ENCODE peak calls at places on chromosomes 16 and 17, in four cellular contexts. O is RPMI8226, Z is skeletal muscle cell, Q is AG08396. R is an unnamed sample.

GRCh38 chr17:55351027-55351625 is 70.5 kb downstream of the MMD start:
- DNase-seq in O (no peak), Z (no peak), Q (no peak), R (no peak)

GRCh38 chr17:36443777-36444176 is 42.7 kb upstream of the ZNHIT3 start:
- DNase-seq in O (no peak), Z (no peak), Q (no peak), R (no peak)

GRCh38 chr17:7794063-7794663 is 39.9 kb upstream of the KDM6B start:
- DNase-seq in O (no peak), Z (no peak), Q (no peak), R (no peak)

GRCh38 chr17:9389116-9389515 is 186.5 kb downstream of the STX8 start:
- DNase-seq in O (peak; percentile 3), Z (peak; percentile 72), Q (peak; percentile 34), R (peak; percentile 90)

GRCh38 chr16:68093816-68094613 is 8.8 kb downstream of the NFATC3 start:
- DNase-seq in O (no peak), Z (no peak), Q (no peak), R (no peak)

GRCh38 chr16:23567602-23568001 is 10.1 kb downstream of the UBFD1 start:
- DNase-seq in O (no peak), Z (no peak), Q (no peak), R (no peak)

GRCh38 chr17:1460233-1460632 is 4.2 kb upstream of the CRK start:
- DNase-seq in O (peak; percentile 53), Z (no peak), Q (peak; percentile 38), R (no peak)

GRCh38 chr17:3528604-3529511 is 28.8 kb downstream of the TRPV3 start:
- DNase-seq in O (no peak), Z (no peak), Q (no peak), R (no peak)

GRCh38 chr16:79535130-79535529 is 65.4 kb downstream of the MAF start:
- DNase-seq in O (no peak), Z (no peak), Q (no peak), R (no peak)

GRCh38 chr17:7445011-7445927 is at the start of gene CHRNB1:
- DNase-seq in O (peak; percentile 75), Z (no peak), Q (peak; percentile 81), R (no peak)

GRCh38 chr16:85491798-85492616 is 121.1 kb upstream of the GSE1 start:
- DNase-seq in O (no peak), Z (no peak), Q (peak; percentile 88), R (no peak)

GRCh38 chr16:24009955-24010354 is 174.2 kb downstream of the PRKCB start:
- DNase-seq in O (no peak), Z (no peak), Q (no peak), R (no peak)

GRCh38 chr16:4415538-4416199 is 727 bp downstream of the CORO7 start:
- DNase-seq in O (peak; percentile 87), Z (no peak), Q (peak; percentile 45), R (no peak)

GRCh38 chr16:88482630-88483391 is 29.7 kb downstream of the ZFPM1 start:
- DNase-seq in O (no peak), Z (no peak), Q (no peak), R (no peak)

GRCh38 chr17:5619088-5619740 is 34.9 kb upstream of the NLRP1 start:
- DNase-seq in O (peak; percentile 35), Z (no peak), Q (no peak), R (no peak)

GRCh38 chr17:63476494-63476856 is 386 bp upstream of the ACE start:
- DNase-seq in O (peak; percentile 28), Z (no peak), Q (peak; percentile 51), R (no peak)

GRCh38 chr17:58200024-58200633 is 7.6 kb downstream of the EPX start:
- DNase-seq in O (peak; percentile 77), Z (no peak), Q (peak; percentile 57), R (no peak)

GRCh38 chr16:29700253-29700987 is 21.4 kb downstream of the QPRT start:
- DNase-seq in O (peak; percentile 79), Z (peak; percentile 48), Q (peak; percentile 94), R (peak; percentile 72)

GRCh38 chr16:74984194-74984669 is 691 bp downstream of the WDR59 start:
- DNase-seq in O (peak; percentile 40), Z (no peak), Q (peak; percentile 29), R (no peak)

GRCh38 chr17:54948380-54948779 is 20.1 kb downstream of the COX11 start:
- DNase-seq in O (no peak), Z (peak; percentile 85), Q (peak; percentile 65), R (peak; percentile 98)

GRCh38 chr17:83162035-83162745 is 82.8 kb downstream of the METRNL start:
- DNase-seq in O (no peak), Z (no peak), Q (no peak), R (no peak)

GRCh38 chr17:61196302-61196704 is 203.3 kb upstream of the TBX2 start:
- DNase-seq in O (no peak), Z (no peak), Q (peak; percentile 21), R (no peak)

GRCh38 chr16:25264599-25264998 is 7.0 kb upstream of the ZKSCAN2 start:
- DNase-seq in O (peak; percentile 43), Z (no peak), Q (peak; percentile 18), R (no peak)

GRCh38 chr17:61579961-61580360 is 11.1 kb downstream of the NACA2 start:
- DNase-seq in O (no peak), Z (no peak), Q (peak; percentile 25), R (no peak)

GRCh38 chr16:66576306-66576705 is 3.0 kb upstream of the CMTM2 start:
- DNase-seq in O (no peak), Z (no peak), Q (no peak), R (no peak)